ENCODE peak calls at places on chromosomes 12 and 14, in ten cellular contexts. D, T, M, P, V, L, F, J, A and U are unnamed samples.

GRCh38 chr14:69152944-69153847 is at the start of gene DCAF5:
- DNase-seq in L (peak), V (peak), J (peak), F (peak), T (peak), A (peak), D (peak), M (peak), P (peak), U (peak)

GRCh38 chr12:124509676-124510300 is 57.6 kb downstream of the NCOR2 start:
- DNase-seq in P (peak), J (no peak), D (no peak), L (peak), V (peak), M (no peak), T (no peak), F (no peak), A (no peak), U (peak)

GRCh38 chr12:101948365-101948764 is 71.0 kb downstream of the DRAM1 start:
- DNase-seq in T (no peak), D (no peak), F (no peak), P (no peak), J (no peak), A (no peak), V (no peak), M (no peak), L (no peak), U (no peak)

GRCh38 chr12:64860446-64860998 is 36.1 kb downstream of the TBC1D30 start:
- DNase-seq in V (no peak), D (no peak), F (no peak), P (no peak), J (no peak), T (no peak), A (no peak), L (no peak), M (no peak), U (no peak)

GRCh38 chr12:3077572-3078081 is 448 bp downstream of the TSPAN9 start:
- DNase-seq in M (no peak), L (no peak), F (no peak), J (no peak), D (no peak), T (peak), V (peak), A (peak), P (no peak), U (peak)

GRCh38 chr12:17335487-17335886 is 729.5 kb upstream of the LMO3 start:
- DNase-seq in L (no peak), V (no peak), T (no peak), F (no peak), M (no peak), P (no peak), J (no peak), D (no peak), A (no peak), U (no peak)

GRCh38 chr14:35213143-35213788 is 78.9 kb upstream of the PSMA6 start:
- DNase-seq in T (no peak), V (no peak), F (no peak), L (no peak), D (no peak), J (no peak), A (no peak), P (no peak), M (no peak), U (no peak)

GRCh38 chr14:91377700-91378652 is 39.6 kb downstream of the CCDC88C start:
- DNase-seq in M (peak), T (peak), V (no peak), P (no peak), L (peak), F (peak), J (peak), A (no peak), D (no peak), U (peak)

GRCh38 chr14:36657409-36658090 is 4.1 kb upstream of the PAX9 start:
- DNase-seq in L (no peak), J (no peak), A (no peak), M (no peak), D (no peak), F (no peak), V (no peak), P (no peak), T (no peak), U (no peak)

GRCh38 chr12:115638753-115639666 is 638.5 kb downstream of the MED13L start:
- DNase-seq in F (no peak), D (no peak), J (no peak), T (no peak), V (no peak), L (no peak), P (no peak), A (no peak), M (no peak), U (no peak)

GRCh38 chr12:4380332-4380731 is 820 bp upstream of the FGF23 start:
- DNase-seq in D (no peak), V (no peak), M (no peak), F (no peak), P (no peak), L (no peak), J (no peak), A (no peak), T (no peak), U (no peak)

GRCh38 chr14:35332517-35333346 is 40.5 kb downstream of the PSMA6 start:
- DNase-seq in F (no peak), V (no peak), M (peak), P (no peak), A (no peak), D (no peak), J (peak), L (peak), T (peak), U (no peak)

GRCh38 chr12:122984612-122985358 is 4.3 kb downstream of the ARL6IP4 start:
- DNase-seq in A (no peak), M (no peak), J (no peak), V (no peak), L (no peak), F (no peak), T (no peak), D (no peak), P (no peak), U (no peak)

GRCh38 chr12:34108405-34108803 is 86.1 kb downstream of the ALG10 start:
- DNase-seq in J (no peak), T (no peak), F (no peak), V (no peak), D (no peak), A (no peak), M (no peak), L (no peak), P (no peak), U (no peak)

GRCh38 chr14:50064993-50065392 is 51.4 kb downstream of the VCPKMT start:
- DNase-seq in M (no peak), L (no peak), T (peak), P (no peak), J (no peak), V (no peak), A (peak), F (peak), D (no peak), U (peak)

GRCh38 chr12:11650279-11650696 is 814 bp downstream of the ETV6 start:
- DNase-seq in V (no peak), P (no peak), J (no peak), D (no peak), T (no peak), L (peak), A (no peak), F (no peak), M (no peak), U (no peak)

GRCh38 chr12:114904254-114905003 is 220.5 kb upstream of the TBX3 start:
- DNase-seq in L (no peak), P (peak), M (no peak), J (no peak), V (no peak), A (no peak), D (peak), T (peak), F (no peak), U (no peak)

GRCh38 chr12:124140889-124141550 is 153.9 kb upstream of the RFLNA start:
- DNase-seq in V (no peak), M (no peak), P (no peak), A (no peak), J (no peak), T (no peak), L (no peak), D (no peak), F (no peak), U (no peak)

GRCh38 chr12:93699271-93700141 is 22.3 kb downstream of the CRADD start:
- DNase-seq in F (no peak), T (peak), L (no peak), V (no peak), J (no peak), D (peak), A (no peak), M (no peak), P (peak), U (no peak)

GRCh38 chr12:87127272-87127671 is 871.1 kb upstream of the MGAT4C start:
- DNase-seq in T (no peak), L (no peak), A (no peak), P (peak), M (no peak), V (no peak), D (no peak), J (no peak), F (no peak), U (no peak)

GRCh38 chr12:66279127-66279712 is 23.1 kb upstream of the HELB start:
- DNase-seq in J (peak), P (no peak), D (no peak), M (no peak), V (peak), A (peak), T (peak), F (no peak), L (peak), U (peak)

GRCh38 chr12:126218697-126219096 is 1153.5 kb downstream of the AACS start:
- DNase-seq in A (no peak), T (no peak), P (no peak), J (no peak), D (no peak), F (no peak), L (no peak), M (no peak), V (no peak), U (no peak)

GRCh38 chr12:32918890-32919791 is 22.6 kb upstream of the PKP2 start:
- DNase-seq in T (peak), F (peak), M (no peak), L (no peak), V (no peak), A (no peak), P (no peak), D (peak), J (peak), U (peak)

GRCh38 chr14:101598159-101598558 is 36.9 kb downstream of the DIO3 start:
- DNase-seq in A (no peak), D (no peak), M (no peak), V (no peak), T (no peak), F (no peak), J (no peak), P (no peak), L (no peak), U (no peak)

GRCh38 chr12:117525766-117526165 is 164.3 kb upstream of the NOS1 start:
- DNase-seq in M (no peak), V (no peak), A (no peak), L (no peak), F (no peak), J (no peak), P (no peak), T (no peak), D (no peak), U (no peak)

GRCh38 chr12:6225630-6226001 is 25.4 kb downstream of the CD9 start:
- DNase-seq in V (no peak), M (no peak), D (no peak), T (no peak), P (no peak), F (no peak), A (no peak), L (no peak), J (no peak), U (no peak)

GRCh38 chr12:127657036-127657435 is 609.9 kb upstream of the TMEM132C start:
- DNase-seq in D (no peak), T (no peak), J (no peak), F (no peak), A (no peak), L (no peak), V (no peak), M (no peak), P (no peak), U (no peak)

GRCh38 chr12:101884174-101884573 is 6.8 kb downstream of the DRAM1 start:
- DNase-seq in J (no peak), F (no peak), D (no peak), L (no peak), P (no peak), M (no peak), V (no peak), A (no peak), T (no peak), U (no peak)

GRCh38 chr14:71006200-71006563 is 98.9 kb downstream of the PCNX1 start:
- DNase-seq in D (no peak), M (no peak), L (no peak), V (no peak), A (no peak), J (no peak), T (no peak), F (no peak), P (no peak), U (no peak)